ENCODE peak calls at places on chromosomes 3 and 15, in eight cellular contexts. R is uterus, G is adrenal gland, D is ovary, H is stomach, Z is GM12891, A is NB4, Y is IMR-90. S is an unnamed sample.
A peak's percentile ranks its signal among the peaks of the same experiment; 100 is the strongest.

GRCh38 chr15:89139613-89140499 is 51.6 kb downstream of the ABHD2 start:
- DNase-seq in H (no peak), Z (no peak), G (no peak), D (no peak), A (peak; percentile 37), Y (no peak), R (no peak), S (no peak)

GRCh38 chr15:67065531-67066005 is at the start of gene SMAD3:
- DNase-seq in D (peak; percentile 91), Z (peak; percentile 78), H (peak; percentile 92), R (peak; percentile 92), Y (peak; percentile 95), A (peak; percentile 95), G (peak; percentile 88), S (peak; percentile 87)

GRCh38 chr3:72101538-72101937 is 316.6 kb upstream of the PROK2 start:
- DNase-seq in R (no peak), Z (no peak), G (no peak), H (no peak), Y (no peak), D (no peak), A (no peak), S (no peak)

GRCh38 chr3:36380171-36381031 is at the start of gene STAC:
- DNase-seq in Z (no peak), H (no peak), R (peak; percentile 17), Y (no peak), A (no peak), G (peak; percentile 51), D (no peak), S (no peak)

GRCh38 chr3:140552898-140553297 is 125.0 kb upstream of the TRIM42 start:
- DNase-seq in R (no peak), Y (no peak), D (no peak), H (no peak), G (peak; percentile 12), Z (no peak), A (peak; percentile 4), S (no peak)

GRCh38 chr3:129343643-129344360 is 65.1 kb downstream of the HMCES start:
- DNase-seq in Z (peak; percentile 71), D (no peak), A (peak; percentile 25), H (peak; percentile 56), R (no peak), G (peak; percentile 51), Y (no peak), S (peak; percentile 62)

GRCh38 chr3:124811441-124811840 is 75.7 kb downstream of the ITGB5 start:
- DNase-seq in H (no peak), D (no peak), Y (peak; percentile 76), R (no peak), Z (no peak), G (no peak), A (no peak), S (no peak)

GRCh38 chr3:94249491-94250079 is 186.7 kb downstream of the NSUN3 start:
- DNase-seq in Y (peak; percentile 65), R (peak; percentile 31), D (peak; percentile 39), A (peak; percentile 65), H (peak; percentile 75), Z (peak; percentile 7), G (peak; percentile 80), S (peak; percentile 85)

GRCh38 chr3:64266983-64267382 is 41.7 kb upstream of the PRICKLE2 start:
- DNase-seq in D (no peak), Z (no peak), H (no peak), Y (no peak), R (no peak), A (no peak), G (no peak), S (no peak)

GRCh38 chr3:110900583-110900982 is 171.0 kb upstream of the NECTIN3 start:
- DNase-seq in Y (peak; percentile 63), D (no peak), Z (no peak), R (no peak), G (no peak), H (no peak), A (no peak), S (no peak)

GRCh38 chr3:65953301-65953812 is 85.4 kb downstream of the MAGI1 start:
- DNase-seq in Z (no peak), D (no peak), A (no peak), H (peak; percentile 93), G (peak; percentile 51), Y (no peak), R (no peak), S (no peak)
- TF ChIP-seq POLR2A in Z (no peak), D (no peak), A (no peak), H (no peak), G (no peak), Y (no peak), R (no peak), S (no peak)

DNA sequence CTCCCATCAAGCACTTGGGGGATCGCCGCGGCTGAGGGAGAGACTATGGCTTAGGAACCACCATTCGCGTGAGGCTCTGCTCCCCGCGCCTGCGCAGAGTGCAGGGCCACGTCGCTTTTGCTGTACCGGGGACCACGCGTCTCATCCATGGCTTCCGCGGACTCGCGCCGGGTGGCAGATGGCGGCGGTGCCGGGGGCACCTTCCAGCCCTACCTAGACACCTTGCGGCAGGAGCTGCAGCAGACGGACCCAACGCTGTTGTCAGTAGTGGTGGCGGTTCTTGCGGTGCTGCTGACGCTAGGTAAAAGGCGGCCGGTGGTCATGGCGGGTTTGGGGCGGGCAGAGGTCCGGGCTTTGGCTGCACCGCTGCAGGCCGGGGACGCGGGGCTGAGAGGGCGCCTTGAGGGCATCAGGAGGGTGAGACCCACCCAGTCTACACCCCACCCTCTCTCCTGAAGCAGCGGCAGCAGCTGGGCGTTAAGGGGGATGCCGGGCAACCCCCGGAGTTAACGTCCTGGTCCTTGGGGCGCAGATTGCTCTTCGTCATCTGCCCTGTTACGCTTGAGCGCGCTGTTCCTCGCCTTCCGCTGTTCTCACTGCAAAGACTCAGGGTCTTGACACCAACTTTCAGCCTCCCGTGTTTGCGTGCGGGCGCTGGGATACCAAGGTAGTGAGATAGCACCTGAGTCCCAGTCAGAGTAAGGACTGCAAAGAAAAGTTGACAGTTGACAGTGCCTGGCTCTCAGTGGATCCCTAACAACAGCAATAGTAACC is at the start of gene SRPRB:
- DNase-seq in Y (peak; percentile 92), Z (peak; percentile 89), R (peak; percentile 91), A (peak; percentile 94), H (peak; percentile 96), G (peak; percentile 96), D (peak; percentile 93), S (peak; percentile 94)
- TF ChIP-seq POLR2A in Y (peak; percentile 84), Z (peak; percentile 96), R (peak; percentile 54), A (peak; percentile 90), H (no peak), G (peak; percentile 23), D (peak; percentile 42), S (peak; percentile 77)

GRCh38 chr3:5220193-5220592 is 32.7 kb downstream of the EDEM1 start:
- DNase-seq in A (no peak), R (no peak), Y (no peak), G (no peak), D (no peak), H (no peak), Z (no peak), S (no peak)
- TF ChIP-seq POLR2A in A (no peak), R (no peak), Y (no peak), G (no peak), D (no peak), H (no peak), Z (no peak), S (no peak)

GRCh38 chr15:58604455-58604923 is 145.0 kb downstream of the ADAM10 start:
- DNase-seq in Z (no peak), Y (no peak), G (no peak), R (no peak), A (no peak), H (no peak), D (no peak), S (no peak)
- TF ChIP-seq POLR2A in Z (no peak), Y (no peak), G (no peak), R (no peak), A (no peak), H (no peak), D (no peak), S (no peak)

GRCh38 chr3:9779197-9779596 is 9.4 kb upstream of the CAMK1 start:
- DNase-seq in Y (no peak), Z (no peak), G (no peak), R (no peak), H (no peak), D (no peak), A (peak; percentile 65), S (no peak)
- TF ChIP-seq POLR2A in Y (no peak), Z (no peak), G (no peak), R (no peak), H (no peak), D (no peak), A (no peak), S (no peak)

GRCh38 chr3:13333236-13333897 is 86.8 kb downstream of the NUP210 start:
- DNase-seq in G (no peak), A (no peak), R (no peak), Z (no peak), D (no peak), H (no peak), Y (no peak), S (no peak)

GRCh38 chr3:13335062-13335461 is 85.1 kb downstream of the NUP210 start:
- DNase-seq in Z (no peak), H (no peak), R (no peak), D (no peak), Y (no peak), G (no peak), A (no peak), S (no peak)

GRCh38 chr3:13332740-13333139 is 87.4 kb downstream of the NUP210 start:
- DNase-seq in D (no peak), R (no peak), A (no peak), H (peak; percentile 43), Z (no peak), G (no peak), Y (no peak), S (no peak)

GRCh38 chr3:13329746-13330145 is 90.4 kb downstream of the NUP210 start:
- DNase-seq in D (no peak), R (no peak), Z (no peak), A (no peak), Y (no peak), G (no peak), H (no peak), S (no peak)

DNA sequence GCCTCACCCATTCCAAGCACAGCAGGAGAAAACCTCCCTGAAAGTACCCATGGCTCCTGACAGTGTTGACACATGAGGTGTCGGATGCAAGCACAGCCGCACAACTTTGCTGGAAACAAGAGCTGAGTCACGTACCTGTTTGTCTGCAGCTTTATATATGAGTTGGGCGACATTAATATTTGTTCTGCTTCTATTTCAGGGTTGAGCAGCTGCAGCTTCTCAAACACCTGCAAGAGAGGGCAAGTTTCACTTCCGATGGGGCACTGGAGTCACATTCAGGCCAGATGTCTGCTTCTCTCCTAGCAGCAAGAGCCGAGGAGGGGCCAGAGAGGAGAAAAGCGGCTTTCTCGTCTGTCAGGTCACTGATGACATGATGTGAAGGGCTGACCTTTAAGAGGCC is 88.0 kb downstream of the NUP210 start:
- DNase-seq in D (no peak), A (no peak), H (peak; percentile 37), Z (peak; percentile 71), Y (no peak), R (no peak), G (no peak), S (no peak)
- TF ChIP-seq POLR2A in D (no peak), A (no peak), H (no peak), Z (no peak), Y (no peak), R (no peak), G (no peak), S (no peak)

S was measured in erythroblast.